ENCODE peak calls at places on chromosomes 16 and 17, in seven cellular contexts. P is mesothelial cell of epicardium; A is AG09309; O is tibial artery; R is ovary; G is WTC11; E is CD8-positive, alpha-beta T cell. K is an unnamed sample.

GRCh38 chr17:31296156-31296555 is 883 bp downstream of the OMG start:
- DNase-seq in P (no peak), R (no peak), E (no peak), O (no peak), A (no peak), G (no peak), K (no peak)

GRCh38 chr17:43613911-43614310 is 47.8 kb downstream of the MEOX1 start:
- DNase-seq in G (no peak), P (no peak), E (no peak), A (no peak), R (no peak), O (peak), K (no peak)

GRCh38 chr17:46818319-46818928 is at the start of gene WNT3:
- DNase-seq in R (no peak), E (peak), O (no peak), G (peak), P (no peak), A (no peak), K (no peak)

GRCh38 chr17:1475321-1475854 is 17.1 kb downstream of the MYO1C start:
- DNase-seq in R (no peak), G (no peak), A (no peak), O (no peak), P (no peak), E (no peak), K (no peak)

GRCh38 chr17:63165420-63165819 is 199.4 kb downstream of the TANC2 start:
- DNase-seq in O (no peak), E (no peak), R (no peak), G (no peak), A (no peak), P (no peak), K (no peak)

GRCh38 chr17:37259030-37259735 is 116.6 kb upstream of the C17orf78 start:
- DNase-seq in R (no peak), O (no peak), E (no peak), G (no peak), P (no peak), A (no peak), K (no peak)

GRCh38 chr16:50842589-50842988 is 100.7 kb downstream of the CYLD start:
- DNase-seq in E (no peak), G (no peak), A (no peak), P (no peak), R (no peak), O (no peak), K (no peak)

GRCh38 chr16:49986351-49987124 is 38.5 kb upstream of the CNEP1R1 start:
- DNase-seq in R (no peak), E (no peak), A (peak), G (no peak), P (no peak), O (no peak), K (no peak)

GRCh38 chr17:10756604-10757003 is 26.8 kb upstream of the TMEM220 start:
- DNase-seq in E (no peak), O (no peak), A (no peak), G (no peak), R (no peak), P (no peak), K (no peak)

GRCh38 chr17:11704041-11704440 is 105.8 kb downstream of the DNAH9 start:
- DNase-seq in O (no peak), A (no peak), E (no peak), R (no peak), P (no peak), G (no peak), K (no peak)

GRCh38 chr16:64751906-64752305 is 370.0 kb downstream of the CDH11 start:
- DNase-seq in R (no peak), O (no peak), P (no peak), A (peak), E (no peak), G (no peak), K (no peak)

GRCh38 chr17:1562178-1562643 is 381 bp downstream of the PITPNA start:
- DNase-seq in O (no peak), P (no peak), E (peak), A (no peak), G (no peak), R (peak), K (peak)

GRCh38 chr16:77234611-77235010 is 35.4 kb downstream of the SYCE1L start:
- DNase-seq in R (no peak), P (no peak), O (no peak), G (peak), A (no peak), E (no peak), K (no peak)

GRCh38 chr17:58338907-58339774 is 10.5 kb upstream of the TSPOAP1 start:
- DNase-seq in O (peak), E (no peak), R (peak), A (no peak), P (no peak), G (peak), K (no peak)

GRCh38 chr17:58337126-58337599 is 8.6 kb upstream of the TSPOAP1 start:
- DNase-seq in P (no peak), A (no peak), G (no peak), E (peak), O (no peak), R (no peak), K (no peak)

GRCh38 chr17:58337600-58338453 is 9.2 kb upstream of the TSPOAP1 start:
- DNase-seq in E (peak), R (peak), A (peak), O (peak), P (peak), G (peak), K (no peak)

GRCh38 chr17:58339775-58340622 is 11.4 kb upstream of the TSPOAP1 start:
- DNase-seq in E (no peak), G (peak), A (no peak), P (no peak), O (no peak), R (no peak), K (no peak)

GRCh38 chr17:58338454-58338841 is 9.9 kb upstream of the TSPOAP1 start:
- DNase-seq in E (no peak), G (no peak), P (no peak), A (no peak), R (no peak), O (no peak), K (no peak)
- TF ChIP-seq CTCF in E (no peak), G (no peak), P (no peak), A (no peak), R (no peak), O (no peak), K (no peak)

DNA sequence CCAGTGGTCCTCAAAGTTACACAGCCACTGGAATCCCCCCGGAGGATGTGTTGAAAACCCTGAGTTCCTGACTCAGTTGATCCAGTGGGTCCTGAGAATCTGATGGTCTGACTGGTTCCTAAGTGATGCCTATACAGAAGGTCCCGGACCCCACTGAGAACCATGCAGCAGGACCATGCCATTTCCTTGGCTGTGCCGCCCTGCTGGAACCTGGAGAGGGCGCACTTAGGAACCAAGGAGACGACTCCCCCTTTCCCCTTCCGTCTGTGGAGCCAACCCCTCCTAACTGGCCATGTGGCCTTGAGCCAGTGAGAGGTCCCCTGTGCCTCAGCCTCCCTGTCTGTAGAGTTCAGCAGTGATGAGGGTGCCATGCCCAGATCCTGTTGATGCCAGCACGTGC is 22.0 kb downstream of the C16orf74 start:
- DNase-seq in O (no peak), P (no peak), G (peak), A (no peak), R (no peak), E (no peak), K (no peak)
- TF ChIP-seq CTCF in O (no peak), P (no peak), G (peak), A (peak), R (no peak), E (no peak), K (peak)

GRCh38 chr17:42554250-42555121 is 1.8 kb downstream of the HSD17B1 start:
- DNase-seq in A (no peak), O (peak), E (peak), R (peak), G (peak), P (peak), K (peak)

GRCh38 chr17:42555122-42555622 is 2.4 kb downstream of the HSD17B1 start:
- DNase-seq in E (no peak), R (no peak), O (no peak), P (no peak), A (no peak), G (no peak), K (no peak)

GRCh38 chr17:42553866-42554249 is 1.1 kb downstream of the HSD17B1 start:
- DNase-seq in P (no peak), A (no peak), G (no peak), E (no peak), O (no peak), R (no peak), K (no peak)

GRCh38 chr17:42548993-42549755 is 3.5 kb upstream of the HSD17B1 start:
- DNase-seq in O (no peak), P (no peak), G (no peak), A (no peak), R (no peak), E (no peak), K (no peak)

GRCh38 chr17:42553161-42553818 is 567 bp downstream of the HSD17B1 start:
- DNase-seq in A (no peak), E (no peak), O (no peak), P (no peak), G (peak), R (peak), K (no peak)
- TF ChIP-seq CTCF in A (no peak), E (no peak), O (no peak), P (no peak), G (no peak), R (no peak), K (no peak)

GRCh38 chr17:41885733-41886132 is 20.5 kb upstream of the KLHL11 start:
- DNase-seq in O (no peak), A (no peak), G (no peak), E (no peak), P (no peak), R (no peak), K (peak)
- TF ChIP-seq CTCF in O (no peak), A (peak), G (no peak), E (no peak), P (no peak), R (no peak), K (peak)

GRCh38 chr17:59561042-59561441 is 4.4 kb upstream of the DHX40 start:
- DNase-seq in G (no peak), E (no peak), R (no peak), P (no peak), A (no peak), O (no peak), K (no peak)

GRCh38 chr17:59558039-59558438 is 7.4 kb upstream of the DHX40 start:
- DNase-seq in G (no peak), A (no peak), O (no peak), E (no peak), P (no peak), R (no peak), K (no peak)

GRCh38 chr17:59558953-59559352 is 6.5 kb upstream of the DHX40 start:
- DNase-seq in A (no peak), O (no peak), P (no peak), R (no peak), G (no peak), E (no peak), K (no peak)
- TF ChIP-seq CTCF in A (peak), O (peak), P (no peak), R (no peak), G (no peak), E (no peak), K (peak)

DNA sequence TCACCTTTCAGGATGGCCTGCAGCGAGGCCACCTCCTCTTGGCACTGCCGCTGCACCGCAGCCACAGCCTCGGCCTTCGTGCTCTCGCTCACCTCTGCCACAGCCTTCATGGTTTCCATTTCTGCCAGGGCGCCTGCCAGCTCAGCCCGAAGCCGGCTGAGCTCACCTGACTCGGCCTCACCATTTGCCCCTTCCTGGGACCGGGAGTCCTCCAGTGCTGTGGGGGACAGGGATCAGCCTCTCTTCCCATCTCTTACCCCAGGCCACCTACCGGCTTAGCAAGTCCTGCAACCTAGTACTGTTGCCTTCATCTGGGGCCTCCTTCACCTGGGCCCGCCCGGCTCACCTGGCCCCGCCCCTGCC is 658 bp downstream of the RABEP2 start:
- DNase-seq in R (no peak), E (no peak), A (no peak), P (no peak), G (no peak), O (no peak), K (no peak)
- TF ChIP-seq CTCF in R (no peak), E (no peak), A (no peak), P (no peak), G (no peak), O (no peak), K (no peak)

GRCh38 chr16:72836985-72837384 is 210.9 kb downstream of the ZFHX3 start:
- DNase-seq in P (no peak), E (no peak), R (no peak), G (peak), A (no peak), O (no peak), K (no peak)

GRCh38 chr16:72840591-72841381 is 207.1 kb downstream of the ZFHX3 start:
- DNase-seq in E (no peak), G (no peak), A (no peak), P (no peak), R (no peak), O (no peak), K (no peak)

GRCh38 chr16:72837846-72838661 is 209.9 kb downstream of the ZFHX3 start:
- DNase-seq in R (no peak), P (no peak), E (no peak), O (no peak), A (no peak), G (no peak), K (no peak)

GRCh38 chr16:72836181-72836580 is 211.7 kb downstream of the ZFHX3 start:
- DNase-seq in R (no peak), A (no peak), P (no peak), E (no peak), G (no peak), O (no peak), K (no peak)

GRCh38 chr16:72838999-72839398 is 208.9 kb downstream of the ZFHX3 start:
- DNase-seq in R (no peak), O (no peak), P (no peak), A (no peak), E (no peak), G (no peak), K (no peak)
- TF ChIP-seq CTCF in R (no peak), O (no peak), P (no peak), A (no peak), E (no peak), G (no peak), K (no peak)

DNA sequence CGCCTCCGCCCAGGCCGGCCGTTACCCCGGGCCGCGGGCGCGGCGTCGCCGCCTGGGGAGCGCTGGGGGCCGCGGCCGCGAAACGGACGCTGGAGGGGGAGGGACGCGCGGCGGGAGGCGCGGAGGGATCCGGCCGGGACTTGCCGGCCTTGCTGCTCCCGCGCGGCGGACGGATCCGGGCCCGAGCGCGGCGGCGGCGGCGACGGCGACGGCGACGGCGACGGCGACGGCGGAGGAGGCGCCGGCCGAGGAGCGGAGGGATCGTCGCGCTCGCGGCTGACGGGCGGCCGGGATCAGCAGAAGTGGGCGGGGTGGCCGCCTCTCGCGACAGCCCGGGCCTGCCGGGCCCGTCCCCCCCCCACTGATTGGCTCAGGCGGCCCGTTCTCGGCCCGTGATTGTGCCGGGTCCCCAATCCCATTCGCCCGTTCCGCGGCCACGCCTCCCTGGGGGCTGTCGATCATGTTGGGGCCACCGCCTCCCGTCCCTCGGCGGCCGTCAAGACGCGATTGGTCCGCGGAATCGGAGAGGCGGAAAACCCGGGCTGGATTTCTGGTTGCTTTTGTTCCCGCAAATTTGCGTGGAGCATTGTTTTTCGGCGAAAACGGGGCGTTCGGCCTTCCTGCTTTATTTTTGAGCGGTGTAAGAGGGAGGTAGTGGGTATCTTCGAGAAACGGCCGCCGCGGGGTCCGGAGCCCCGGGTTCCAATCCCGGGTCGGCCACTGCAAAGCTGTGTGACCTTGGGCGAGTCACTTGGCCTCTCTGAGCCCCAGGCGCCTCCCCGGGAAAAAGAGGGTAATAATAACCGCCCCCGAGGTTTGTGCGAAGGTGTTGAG is at the start of gene ZCCHC14:
- DNase-seq in E (peak), O (peak), R (peak), G (peak), A (peak), P (peak), K (peak)
- TF ChIP-seq CTCF in E (no peak), O (no peak), R (no peak), G (no peak), A (no peak), P (no peak), K (no peak)

DNA sequence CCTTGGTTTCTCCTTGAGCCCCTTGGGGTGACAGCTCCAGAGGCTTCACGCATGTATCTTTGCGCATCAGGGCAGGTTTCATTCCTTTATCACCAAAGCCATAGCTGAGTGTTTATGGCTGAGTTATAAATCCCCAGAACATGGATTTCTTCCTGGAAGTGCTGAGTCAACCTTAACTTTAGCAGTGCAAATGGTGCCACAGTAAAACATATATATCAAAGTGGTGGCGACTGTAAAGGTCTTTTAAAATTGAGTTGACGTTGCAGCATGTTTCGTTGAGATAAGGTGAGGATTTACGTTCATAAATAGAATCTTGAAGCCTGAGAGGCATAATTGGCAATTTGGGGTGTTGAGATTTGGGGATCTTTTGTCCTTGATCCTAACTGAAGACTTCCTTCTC is 214.1 kb downstream of the HS3ST4 start:
- DNase-seq in O (no peak), P (no peak), R (no peak), G (no peak), E (no peak), A (no peak), K (no peak)
- TF ChIP-seq CTCF in O (no peak), P (no peak), R (no peak), G (no peak), E (no peak), A (no peak), K (no peak)

DNA sequence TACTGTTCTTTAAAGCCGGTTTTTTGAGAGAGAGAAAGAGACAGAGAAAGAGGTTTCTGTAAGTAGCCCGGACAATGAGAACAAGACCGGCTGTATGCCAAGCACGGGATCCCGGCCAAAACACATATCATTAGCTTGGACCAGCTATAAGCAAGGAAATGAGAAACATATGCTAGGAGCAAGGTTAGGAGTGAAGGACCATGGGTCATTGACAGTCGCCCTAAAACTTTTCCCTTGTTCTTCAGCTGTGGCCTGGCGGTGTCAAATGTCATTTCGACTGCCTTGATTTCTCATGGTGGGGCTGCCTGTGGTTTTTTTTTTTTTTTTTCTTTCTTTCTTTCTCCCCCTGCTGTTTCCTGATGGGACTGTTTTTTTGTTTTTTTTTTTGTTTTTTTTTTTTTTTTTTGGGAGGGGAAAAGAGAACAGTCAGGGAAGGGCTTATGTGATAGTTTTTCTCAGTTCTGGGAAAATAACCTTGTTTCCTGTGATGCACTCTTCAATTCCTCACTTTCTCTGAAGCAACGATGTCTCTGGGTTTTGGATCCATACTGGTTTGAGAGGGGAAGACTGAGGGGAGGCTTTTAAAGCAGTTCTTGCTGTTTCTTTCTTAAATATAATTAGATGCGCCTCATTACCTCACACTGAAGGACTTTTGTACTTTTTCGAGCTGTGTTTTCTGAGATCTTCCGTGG is 124.8 kb upstream of the ZFHX3 start:
- DNase-seq in G (no peak), R (peak), O (peak), A (peak), E (no peak), P (peak), K (peak)
- TF ChIP-seq CTCF in G (no peak), R (peak), O (no peak), A (peak), E (no peak), P (peak), K (peak)